ENCODE peak calls at places on chromosomes 4 and X, in eight cellular contexts. D is hepatocyte, P is AG10803, B is choroid plexus epithelial cell, W is coronary artery, U is A673, A is lower leg skin, H is NB4. O is an unnamed sample.

GRCh38 chr4:88005086-88005485 is 2.3 kb upstream of the PKD2 start:
- DNase-seq in D (no peak), P (peak), B (peak), W (no peak), U (no peak), A (no peak), H (no peak), O (peak)

GRCh38 chr4:137363496-137363895 is 168.8 kb downstream of the PCDH18 start:
- DNase-seq in D (no peak), P (peak), B (peak), W (no peak), U (no peak), A (no peak), H (no peak), O (no peak)

GRCh38 chrX:69961365-69962072 is 88.2 kb downstream of the AWAT2 start:
- DNase-seq in D (no peak), P (no peak), B (peak), W (no peak), U (no peak), A (no peak), H (no peak), O (peak)

GRCh38 chr4:128660361-128660964 is 149.0 kb upstream of the JADE1 start:
- DNase-seq in D (peak), P (peak), B (peak), W (no peak), U (no peak), A (no peak), H (no peak), O (peak)

GRCh38 chr4:150931005-150931404 is 84.1 kb downstream of the LRBA start:
- DNase-seq in D (no peak), P (no peak), B (no peak), W (no peak), U (no peak), A (no peak), H (no peak), O (no peak)

GRCh38 chr4:110165382-110166285 is 32.8 kb downstream of the ELOVL6 start:
- DNase-seq in D (peak), P (peak), B (peak), W (no peak), U (peak), A (no peak), H (peak), O (peak)

GRCh38 chr4:16250665-16251365 is 24.5 kb upstream of the TAPT1 start:
- DNase-seq in D (peak), P (no peak), B (peak), W (no peak), U (no peak), A (no peak), H (no peak), O (no peak)

GRCh38 chr4:55346851-55347255 is 811 bp downstream of the SRD5A3 start:
- DNase-seq in D (no peak), P (no peak), B (no peak), W (no peak), U (no peak), A (no peak), H (no peak), O (no peak)

GRCh38 chr4:150323551-150324325 is 245.5 kb downstream of the DCLK2 start:
- DNase-seq in D (no peak), P (peak), B (no peak), W (no peak), U (no peak), A (no peak), H (no peak), O (no peak)

GRCh38 chrX:10393899-10394298 is 226.5 kb downstream of the MID1 start:
- DNase-seq in D (no peak), P (no peak), B (no peak), W (no peak), U (peak), A (no peak), H (no peak), O (no peak)

GRCh38 chr4:25903905-25904747 is 9.9 kb upstream of the SMIM20 start:
- DNase-seq in D (no peak), P (no peak), B (no peak), W (no peak), U (peak), A (no peak), H (no peak), O (no peak)

GRCh38 chr4:95546866-95547707 is 1.7 kb downstream of the UNC5C start:
- DNase-seq in D (no peak), P (no peak), B (peak), W (no peak), U (no peak), A (no peak), H (no peak), O (no peak)
- H3K4me3 ChIP-seq in D (peak), P (no peak), B (peak), W (peak), U (peak), A (no peak), H (peak), O (peak)

DNA sequence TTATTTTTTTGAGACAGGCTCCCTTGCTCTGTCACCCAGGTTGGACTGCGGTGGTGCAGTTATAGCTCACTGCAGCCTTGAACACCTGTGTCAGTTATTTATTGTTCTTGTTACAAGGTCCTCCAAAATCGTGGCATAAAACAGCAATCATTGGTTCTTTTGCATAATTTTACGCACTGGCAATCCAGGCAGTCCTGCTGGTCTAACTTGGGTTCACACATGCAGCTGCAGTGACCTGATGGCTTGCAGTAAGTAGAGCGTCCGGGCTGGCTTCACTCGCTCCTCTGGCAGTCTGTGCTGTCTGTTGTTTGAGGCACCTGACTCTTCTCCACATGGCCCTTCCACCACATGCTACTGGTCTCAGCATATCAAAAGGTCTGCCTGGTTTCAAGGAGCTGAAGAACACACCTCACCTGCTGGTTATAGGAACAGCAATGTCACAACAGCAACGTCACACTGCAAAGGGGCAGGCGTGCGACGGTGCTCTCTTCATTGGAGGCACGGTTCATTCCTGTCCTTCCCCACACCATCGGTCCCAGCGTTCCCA is 894.6 kb downstream of the TRIML1 start:
- DNase-seq in D (no peak), P (no peak), B (no peak), W (no peak), U (no peak), A (no peak), H (no peak), O (no peak)
- TF ChIP-seq CTCF in D (no peak), P (no peak), B (no peak), W (no peak), U (no peak), A (no peak), H (no peak), O (no peak)

GRCh38 chr4:71187399-71188196 is 151.2 kb upstream of the SLC4A4 start:
- DNase-seq in D (peak), P (peak), B (no peak), W (no peak), U (peak), A (peak), H (no peak), O (peak)

GRCh38 chr4:71186566-71187398 is 152.0 kb upstream of the SLC4A4 start:
- DNase-seq in D (peak), P (peak), B (peak), W (peak), U (peak), A (no peak), H (no peak), O (peak)

GRCh38 chr4:71188197-71188625 is 150.6 kb upstream of the SLC4A4 start:
- DNase-seq in D (no peak), P (no peak), B (no peak), W (no peak), U (no peak), A (no peak), H (no peak), O (peak)

GRCh38 chr4:71189471-71189870 is 149.3 kb upstream of the SLC4A4 start:
- DNase-seq in D (no peak), P (peak), B (peak), W (no peak), U (no peak), A (no peak), H (no peak), O (peak)

DNA sequence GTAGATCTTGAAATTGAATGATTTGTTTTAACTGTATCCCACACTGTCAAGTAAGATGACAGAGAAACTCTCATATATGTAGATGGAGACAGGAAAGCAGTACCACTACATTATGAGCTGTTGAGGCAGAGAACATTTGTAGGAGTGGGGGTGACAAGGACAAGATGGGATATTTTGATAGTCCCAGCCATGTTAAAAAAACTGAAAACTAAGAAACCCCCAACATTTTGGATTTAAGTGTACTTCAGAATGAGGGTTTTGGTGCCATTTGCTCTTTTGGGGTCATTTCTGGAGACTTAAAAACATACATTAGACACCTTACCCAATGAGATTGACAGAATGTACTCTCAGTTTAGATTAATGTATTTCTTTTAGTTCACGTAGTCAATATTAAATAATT is 149.9 kb upstream of the SLC4A4 start:
- DNase-seq in D (no peak), P (no peak), B (no peak), W (no peak), U (no peak), A (no peak), H (no peak), O (no peak)
- H3K4me3 ChIP-seq in D (peak), P (peak), B (no peak), W (no peak), U (no peak), A (no peak), H (no peak), O (no peak)

GRCh38 chr4:143256456-143256855 is 71.7 kb downstream of the USP38 start:
- DNase-seq in D (no peak), P (no peak), B (no peak), W (no peak), U (no peak), A (no peak), H (no peak), O (no peak)

GRCh38 chr4:143253156-143253555 is 68.4 kb downstream of the USP38 start:
- DNase-seq in D (no peak), P (no peak), B (no peak), W (no peak), U (no peak), A (no peak), H (no peak), O (no peak)

GRCh38 chr4:143252478-143252877 is 67.8 kb downstream of the USP38 start:
- DNase-seq in D (no peak), P (no peak), B (no peak), W (no peak), U (no peak), A (no peak), H (no peak), O (no peak)

GRCh38 chr4:143251781-143252180 is 67.1 kb downstream of the USP38 start:
- DNase-seq in D (no peak), P (no peak), B (peak), W (no peak), U (no peak), A (no peak), H (no peak), O (peak)

DNA sequence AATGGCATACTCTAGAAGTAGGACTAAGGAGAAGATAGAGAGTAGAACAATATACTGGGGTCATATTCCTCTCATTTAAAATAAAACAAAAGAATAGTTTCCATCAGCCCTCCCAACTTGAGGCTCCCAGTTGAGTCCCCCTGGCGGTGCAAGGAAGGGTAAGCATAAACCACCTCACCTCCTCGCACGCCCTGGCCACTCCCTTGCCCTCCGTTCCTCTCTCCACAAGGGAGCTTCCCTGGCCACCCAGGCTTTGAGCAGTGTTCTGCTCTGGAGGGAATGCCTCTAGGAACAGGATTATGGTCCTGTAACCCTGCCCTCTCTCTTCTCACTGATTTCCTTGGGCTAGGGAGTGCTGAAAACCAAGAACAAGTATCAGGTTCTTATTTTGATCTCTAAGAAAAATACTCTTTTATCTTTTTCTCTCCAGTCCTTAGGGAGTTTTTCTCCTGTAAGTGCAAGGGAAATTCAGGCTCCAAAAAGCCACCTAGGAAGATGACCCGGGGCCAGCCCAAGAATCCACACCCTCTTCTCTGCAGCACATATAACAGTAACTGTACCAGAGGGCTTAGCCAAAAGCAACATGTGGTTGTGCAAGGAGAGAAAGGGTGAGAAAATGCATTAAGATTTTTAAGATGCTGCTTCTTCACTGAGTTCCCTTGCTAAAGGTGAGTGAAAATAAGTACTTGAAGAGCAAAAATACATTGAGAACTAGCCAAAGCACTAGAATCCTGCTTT is 69.9 kb downstream of the USP38 start:
- DNase-seq in D (no peak), P (no peak), B (peak), W (no peak), U (no peak), A (no peak), H (no peak), O (peak)
- TF ChIP-seq CTCF in D (no peak), P (no peak), B (peak), W (no peak), U (no peak), A (no peak), H (no peak), O (no peak)

GRCh38 chr4:5276475-5277045 is 225.3 kb downstream of the STK32B start:
- DNase-seq in D (no peak), P (no peak), B (no peak), W (no peak), U (peak), A (no peak), H (no peak), O (no peak)
- H3K4me3 ChIP-seq in D (no peak), P (no peak), B (no peak), W (no peak), U (no peak), A (no peak), H (no peak), O (no peak)

GRCh38 chrX:133742602-133743305 is 242.6 kb downstream of the GPC3 start:
- DNase-seq in D (no peak), P (no peak), B (no peak), W (no peak), U (no peak), A (no peak), H (no peak), O (no peak)

GRCh38 chrX:133746593-133746992 is 238.8 kb downstream of the GPC3 start:
- DNase-seq in D (no peak), P (no peak), B (no peak), W (no peak), U (no peak), A (no peak), H (no peak), O (no peak)

GRCh38 chrX:133749370-133749769 is 236.0 kb downstream of the GPC3 start:
- DNase-seq in D (no peak), P (no peak), B (no peak), W (no peak), U (no peak), A (no peak), H (no peak), O (no peak)

GRCh38 chrX:133741303-133741702 is 244.1 kb downstream of the GPC3 start:
- DNase-seq in D (no peak), P (peak), B (peak), W (no peak), U (no peak), A (no peak), H (no peak), O (peak)

DNA sequence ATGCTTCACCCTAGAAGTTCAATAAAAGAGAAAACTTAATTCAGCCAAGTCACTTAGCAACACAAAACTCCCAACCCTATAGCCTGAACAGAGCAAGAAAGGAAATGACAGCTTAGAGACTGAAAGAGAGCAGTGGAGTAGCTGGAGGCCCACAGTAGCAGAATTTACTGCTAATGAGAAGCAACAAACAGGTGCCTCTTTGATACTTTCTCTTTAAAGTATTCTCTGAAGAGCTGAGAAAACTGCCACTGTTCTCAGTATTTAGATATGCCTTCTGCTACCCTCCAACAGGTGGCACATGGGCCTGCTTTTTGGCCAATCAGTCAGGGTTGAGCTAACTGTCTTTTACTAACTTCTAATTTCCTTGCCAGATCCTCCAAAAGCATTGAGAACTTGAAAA is 240.0 kb downstream of the GPC3 start:
- DNase-seq in D (no peak), P (no peak), B (no peak), W (no peak), U (no peak), A (no peak), H (no peak), O (no peak)
- TF ChIP-seq CTCF in D (no peak), P (no peak), B (no peak), W (no peak), U (no peak), A (no peak), H (no peak), O (no peak)

O was measured in astrocyte of the spinal cord.